ENCODE peak calls at places on chromosomes 3 and 15, in nine cellular contexts. J is IMR-90; R is cardiac muscle cell; G is pancreas; D is mucosa of descending colon; I is Karpas-422; Y is SJCRH30; E is CD8-positive, alpha-beta memory T cell; Q is sigmoid colon. X is an unnamed sample.

GRCh38 chr3:9933561-9934234 is at the start of gene CRELD1:
- DNase-seq in I (peak; percentile 98), G (peak; percentile 98), Y (peak; percentile 94), Q (peak; percentile 98), J (peak; percentile 86), D (peak; percentile 98), E (peak; percentile 99), R (peak; percentile 97), X (peak; percentile 94)

GRCh38 chr15:96564546-96564945 is 234.0 kb downstream of the NR2F2 start:
- DNase-seq in E (no peak), G (no peak), D (no peak), J (no peak), Q (no peak), I (no peak), Y (no peak), R (no peak), X (no peak)

GRCh38 chr3:72820405-72820804 is 27.8 kb downstream of the SHQ1 start:
- DNase-seq in R (no peak), I (peak; percentile 59), Y (no peak), Q (no peak), E (no peak), D (peak; percentile 68), G (peak; percentile 63), J (peak; percentile 58), X (no peak)

GRCh38 chr15:66927326-66928077 is 137.9 kb upstream of the SMAD3 start:
- DNase-seq in G (no peak), R (no peak), J (peak; percentile 51), D (no peak), Y (no peak), Q (peak; percentile 17), E (no peak), I (no peak), X (no peak)

GRCh38 chr15:77030928-77031375 is 36.0 kb downstream of the PSTPIP1 start:
- DNase-seq in D (no peak), G (peak; percentile 10), J (no peak), E (no peak), Y (no peak), Q (peak; percentile 61), I (no peak), R (no peak), X (no peak)

GRCh38 chr3:16513141-16514020 is at the start of gene RFTN1:
- DNase-seq in R (peak; percentile 72), J (peak; percentile 70), I (peak; percentile 93), D (peak; percentile 53), E (peak; percentile 67), Y (peak; percentile 56), G (no peak), Q (no peak), X (peak; percentile 74)

GRCh38 chr3:149879872-149880271 is 66.9 kb downstream of the RNF13 start:
- DNase-seq in E (peak; percentile 0), R (peak; percentile 78), I (peak; percentile 84), Q (peak; percentile 71), J (peak; percentile 68), G (peak; percentile 29), Y (peak; percentile 45), D (peak; percentile 60), X (peak; percentile 61)

GRCh38 chr3:174035317-174035886 is 637.9 kb downstream of the NLGN1 start:
- DNase-seq in Q (no peak), R (peak; percentile 14), G (no peak), Y (no peak), D (no peak), I (no peak), E (no peak), J (peak; percentile 19), X (no peak)

GRCh38 chr3:25904248-25904647 is 114.4 kb downstream of the OXSM start:
- DNase-seq in Y (no peak), E (no peak), J (no peak), G (no peak), Q (no peak), I (peak; percentile 69), R (no peak), D (no peak), X (no peak)

GRCh38 chr3:183116051-183116614 is 16.8 kb upstream of the MCCC1 start:
- DNase-seq in Y (peak; percentile 82), G (peak; percentile 78), Q (no peak), R (peak; percentile 88), J (no peak), I (peak; percentile 95), E (peak; percentile 55), D (peak; percentile 68), X (no peak)

GRCh38 chr3:46500631-46501377 is 3.0 kb downstream of the RTP3 start:
- DNase-seq in J (peak; percentile 80), R (no peak), G (no peak), Y (no peak), D (no peak), I (no peak), E (no peak), Q (no peak), X (no peak)

GRCh38 chr3:87503901-87504498 is 227.6 kb upstream of the POU1F1 start:
- DNase-seq in G (peak; percentile 54), R (peak; percentile 59), E (no peak), Y (peak; percentile 37), Q (no peak), D (peak; percentile 41), J (peak; percentile 36), I (peak; percentile 85), X (no peak)

GRCh38 chr3:122366379-122366749 is 16.7 kb downstream of the MIX23 start:
- DNase-seq in I (no peak), G (no peak), Q (no peak), D (peak; percentile 21), E (no peak), R (no peak), J (peak; percentile 2), Y (no peak), X (no peak)
- H3K36me3 ChIP-seq in I (peaks cover 75% of the 10 kb centered on the region), G (no peaks in the 10 kb centered on the region), Q (peaks cover 17% of the 10 kb centered on the region), D (peaks cover 5% of the 10 kb centered on the region), E (peaks cover 14% of the 10 kb centered on the region), R (peaks cover 49% of the 10 kb centered on the region), J (peaks cover 10% of the 10 kb centered on the region), Y (peaks cover 57% of the 10 kb centered on the region), X (peaks cover 98% of the 10 kb centered on the region)

GRCh38 chr3:10994311-10994710 is 1.8 kb downstream of the SLC6A1 start:
- DNase-seq in D (no peak), I (no peak), G (no peak), Q (no peak), Y (no peak), J (no peak), E (no peak), R (no peak), X (no peak)
- H3K4me3 ChIP-seq in D (no peak overlapping the region), I (no peak overlapping the region), G (no peak overlapping the region), Q (no peak overlapping the region), Y (no peak overlapping the region), J (no peak overlapping the region), E (no peak overlapping the region), R (no peak overlapping the region), X (no peak overlapping the region)

DNA sequence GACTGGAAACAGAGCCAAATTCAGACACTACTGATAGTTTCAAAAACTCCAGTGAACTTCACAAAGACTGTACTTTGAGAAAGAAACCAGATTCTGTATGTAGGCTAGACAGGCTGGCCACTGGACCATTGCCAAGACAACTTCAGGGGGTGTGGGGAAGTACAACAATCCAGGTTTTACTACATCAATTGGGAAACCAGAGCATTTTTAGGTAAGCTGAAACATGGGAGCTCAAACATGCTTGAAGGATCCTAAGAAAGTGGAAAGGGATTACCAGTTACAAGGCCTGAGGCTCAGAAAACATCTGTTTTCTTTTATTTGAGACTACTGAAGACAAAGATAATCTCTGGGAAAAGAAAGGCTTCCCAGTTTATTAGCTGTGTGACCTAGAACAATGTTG is 26.9 kb upstream of the ZNF280D start:
- DNase-seq in R (no peak), D (no peak), J (peak; percentile 21), Y (peak; percentile 10), E (no peak), I (no peak), G (no peak), Q (no peak), X (no peak)
- H3K4me1 ChIP-seq in R (no peaks in the 10 kb centered on the region), D (no peaks in the 10 kb centered on the region), J (peaks cover 14% of the 10 kb centered on the region), Y (peaks cover 5% of the 10 kb centered on the region), E (no peaks in the 10 kb centered on the region), I (peaks cover 24% of the 10 kb centered on the region), G (peaks cover 6% of the 10 kb centered on the region), Q (no peaks in the 10 kb centered on the region), X (peaks cover 18% of the 10 kb centered on the region)

DNA sequence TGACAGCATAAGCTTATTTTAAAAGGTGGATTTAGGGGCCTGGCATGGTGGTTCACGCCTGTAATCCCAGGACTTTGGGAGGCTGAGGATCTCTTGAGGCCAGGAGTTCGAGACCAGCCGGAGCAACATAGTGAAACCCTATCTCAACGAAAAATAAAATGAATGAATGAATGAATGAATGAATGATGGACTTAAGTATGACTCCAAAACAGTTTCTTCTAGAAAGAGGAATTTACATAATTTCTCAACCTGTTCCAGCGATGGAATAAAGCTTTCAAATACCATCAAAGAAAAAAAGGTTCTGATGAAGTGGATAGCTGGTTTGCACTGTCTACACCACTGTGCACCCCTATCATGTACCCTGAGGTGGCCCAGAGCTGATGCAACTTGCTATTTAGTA is 20.1 kb upstream of the NR2C2 start:
- DNase-seq in Q (no peak), E (no peak), G (no peak), D (no peak), I (no peak), Y (no peak), R (no peak), J (no peak), X (no peak)
- H3K36me3 ChIP-seq in Q (no peaks in the 10 kb centered on the region), E (no peaks in the 10 kb centered on the region), G (no peaks in the 10 kb centered on the region), D (no peaks in the 10 kb centered on the region), I (no peaks in the 10 kb centered on the region), Y (no peaks in the 10 kb centered on the region), R (no peaks in the 10 kb centered on the region), J (no peaks in the 10 kb centered on the region), X (no peaks in the 10 kb centered on the region)

GRCh38 chr3:141368925-141369794 is 856 bp downstream of the ZBTB38 start:
- DNase-seq in J (peak; percentile 87), I (no peak), G (no peak), Q (no peak), R (no peak), E (no peak), D (no peak), Y (no peak), X (no peak)
- H3K4me3 ChIP-seq in J (peak overlapping the region; percentile 45), I (no peak overlapping the region), G (peak overlapping the region; percentile 25), Q (peak overlapping the region; percentile 20), R (no peak overlapping the region), E (no peak overlapping the region), D (no peak overlapping the region), Y (peak overlapping the region; percentile 56), X (peak overlapping the region; percentile 54)

DNA sequence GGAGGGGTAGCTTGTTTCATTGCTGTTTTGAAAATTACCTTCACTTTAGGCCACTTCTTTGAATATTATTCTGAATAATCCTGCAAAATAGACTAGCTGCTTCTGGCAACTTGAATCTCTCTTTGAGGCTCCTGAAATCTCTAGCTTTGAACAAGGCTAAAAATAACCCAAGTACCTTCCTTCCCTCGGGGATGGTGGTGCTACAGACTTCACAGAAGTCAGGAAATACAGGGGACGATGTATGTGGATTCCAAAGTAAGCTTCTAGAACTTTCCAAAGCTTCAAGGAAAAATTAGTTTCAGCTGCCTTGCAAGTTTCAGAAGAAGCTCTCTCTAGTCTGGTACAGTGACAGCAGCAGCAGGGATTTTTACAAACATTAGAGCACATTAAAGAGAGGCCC is 783.2 kb upstream of the ARPP21 start:
- DNase-seq in I (no peak), Y (no peak), R (peak; percentile 62), Q (no peak), D (no peak), J (no peak), E (no peak), G (no peak), X (no peak)
- H3K4me1 ChIP-seq in I (peaks cover 10% of the 10 kb centered on the region), Y (no peaks in the 10 kb centered on the region), R (peaks cover 20% of the 10 kb centered on the region), Q (peaks cover 9% of the 10 kb centered on the region), D (no peaks in the 10 kb centered on the region), J (no peaks in the 10 kb centered on the region), E (no peaks in the 10 kb centered on the region), G (no peaks in the 10 kb centered on the region), X (no peaks in the 10 kb centered on the region)

GRCh38 chr3:164302622-164303021 is 775.7 kb downstream of the SI start:
- DNase-seq in J (no peak), D (no peak), I (no peak), G (no peak), R (no peak), Q (no peak), E (no peak), Y (no peak), X (no peak)
- H3K36me3 ChIP-seq in J (no peaks in the 10 kb centered on the region), D (no peaks in the 10 kb centered on the region), I (no peaks in the 10 kb centered on the region), G (no peaks in the 10 kb centered on the region), R (no peaks in the 10 kb centered on the region), Q (no peaks in the 10 kb centered on the region), E (no peaks in the 10 kb centered on the region), Y (no peaks in the 10 kb centered on the region), X (no peaks in the 10 kb centered on the region)

X was measured in psoas muscle.